ENCODE peak calls at places on chromosomes 12 and 14, in seven cellular contexts. R, G, H, K, J, S and M are unnamed samples.

GRCh38 chr12:114685869-114686268 is 1.9 kb upstream of the TBX3 start:
- DNase-seq in G (peak), S (peak), H (no peak), K (no peak), R (no peak), J (no peak), M (no peak)

GRCh38 chr12:43579240-43579639 is 27.2 kb upstream of the ADAMTS20 start:
- DNase-seq in S (no peak), G (peak), R (no peak), K (no peak), J (no peak), H (no peak), M (no peak)

GRCh38 chr14:69059658-69060648 is 80.9 kb upstream of the ACTN1 start:
- DNase-seq in H (no peak), G (peak), R (no peak), K (peak), S (no peak), J (no peak), M (peak)

GRCh38 chr12:4909397-4909733 is 340 bp upstream of the KCNA1 start:
- DNase-seq in J (no peak), R (no peak), K (no peak), G (no peak), H (no peak), S (peak), M (no peak)

GRCh38 chr12:613996-614726 is 49.1 kb downstream of the NINJ2 start:
- DNase-seq in G (no peak), S (peak), R (peak), J (peak), K (no peak), H (peak), M (no peak)

GRCh38 chr12:54592316-54592715 is 3.9 kb upstream of the PPP1R1A start:
- DNase-seq in G (peak), R (no peak), H (no peak), K (peak), S (no peak), J (no peak), M (no peak)

GRCh38 chr14:81402123-81402495 is 2.0 kb upstream of the STON2 start:
- DNase-seq in J (no peak), K (peak), S (no peak), G (peak), H (no peak), R (no peak), M (no peak)

GRCh38 chr14:79074501-79074900 is 904.3 kb downstream of the NRXN3 start:
- DNase-seq in S (no peak), K (no peak), G (no peak), J (no peak), R (no peak), H (no peak), M (no peak)

GRCh38 chr12:122345042-122345441 is 77.4 kb downstream of the CLIP1 start:
- DNase-seq in J (no peak), G (no peak), R (no peak), S (no peak), H (no peak), K (no peak), M (no peak)

GRCh38 chr12:53995311-53996187 is 4.4 kb upstream of the HOXC9 start:
- DNase-seq in K (peak), J (no peak), S (no peak), H (peak), R (no peak), G (no peak), M (no peak)

GRCh38 chr14:37709419-37710195 is 114.2 kb downstream of the TTC6 start:
- DNase-seq in S (no peak), K (peak), J (no peak), G (peak), H (no peak), R (peak), M (no peak)

GRCh38 chr14:33855672-33856071 is 95.2 kb downstream of the EGLN3 start:
- DNase-seq in J (no peak), R (no peak), H (no peak), K (no peak), G (no peak), S (no peak), M (no peak)

GRCh38 chr12:124422570-124423523 is 128.0 kb downstream of the RFLNA start:
- DNase-seq in G (peak), R (peak), S (no peak), K (peak), J (no peak), H (no peak), M (peak)

GRCh38 chr12:64085996-64086395 is 136.1 kb downstream of the KICS2 start:
- DNase-seq in K (peak), J (no peak), H (no peak), R (no peak), S (no peak), G (peak), M (no peak)

GRCh38 chr14:22847661-22848341 is 11.4 kb downstream of the MMP14 start:
- DNase-seq in S (peak), H (no peak), J (no peak), G (peak), K (peak), R (no peak), M (no peak)

DNA sequence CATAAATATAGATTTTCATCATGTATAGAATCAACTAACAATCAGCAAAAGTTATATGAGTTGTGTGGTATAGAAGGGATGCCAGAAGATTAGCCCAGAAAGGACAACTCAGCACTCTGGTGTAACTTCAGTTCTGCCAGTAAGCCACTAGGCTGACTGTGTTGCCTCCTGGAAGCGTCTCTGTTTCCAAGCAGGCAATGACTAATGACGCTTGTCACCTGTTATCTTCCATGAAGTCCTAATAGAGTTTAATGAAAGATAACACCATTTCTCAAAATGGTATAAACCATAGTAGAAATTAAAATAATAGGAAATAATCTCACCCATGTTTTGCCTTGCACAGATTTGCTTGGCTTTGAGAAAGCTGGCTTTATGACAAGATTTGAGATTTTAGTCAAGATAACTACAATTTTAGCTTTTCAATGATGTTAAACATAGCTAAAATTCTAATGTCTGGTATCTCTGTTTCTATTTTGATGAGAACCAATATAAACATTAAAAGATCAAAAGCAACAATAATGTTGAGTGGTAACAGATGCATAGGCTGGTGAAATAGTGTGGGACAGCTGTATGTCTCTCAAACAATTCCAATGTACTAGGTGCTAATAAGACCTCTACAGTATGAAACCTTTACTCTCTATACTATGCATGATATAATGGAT is 9.0 kb upstream of the RNU6-7 start:
- DNase-seq in G (no peak), R (no peak), J (no peak), S (no peak), K (no peak), H (no peak), M (no peak)
- TF ChIP-seq CTCF in G (no peak), R (no peak), J (no peak), S (no peak), K (no peak), H (no peak), M (no peak)

DNA sequence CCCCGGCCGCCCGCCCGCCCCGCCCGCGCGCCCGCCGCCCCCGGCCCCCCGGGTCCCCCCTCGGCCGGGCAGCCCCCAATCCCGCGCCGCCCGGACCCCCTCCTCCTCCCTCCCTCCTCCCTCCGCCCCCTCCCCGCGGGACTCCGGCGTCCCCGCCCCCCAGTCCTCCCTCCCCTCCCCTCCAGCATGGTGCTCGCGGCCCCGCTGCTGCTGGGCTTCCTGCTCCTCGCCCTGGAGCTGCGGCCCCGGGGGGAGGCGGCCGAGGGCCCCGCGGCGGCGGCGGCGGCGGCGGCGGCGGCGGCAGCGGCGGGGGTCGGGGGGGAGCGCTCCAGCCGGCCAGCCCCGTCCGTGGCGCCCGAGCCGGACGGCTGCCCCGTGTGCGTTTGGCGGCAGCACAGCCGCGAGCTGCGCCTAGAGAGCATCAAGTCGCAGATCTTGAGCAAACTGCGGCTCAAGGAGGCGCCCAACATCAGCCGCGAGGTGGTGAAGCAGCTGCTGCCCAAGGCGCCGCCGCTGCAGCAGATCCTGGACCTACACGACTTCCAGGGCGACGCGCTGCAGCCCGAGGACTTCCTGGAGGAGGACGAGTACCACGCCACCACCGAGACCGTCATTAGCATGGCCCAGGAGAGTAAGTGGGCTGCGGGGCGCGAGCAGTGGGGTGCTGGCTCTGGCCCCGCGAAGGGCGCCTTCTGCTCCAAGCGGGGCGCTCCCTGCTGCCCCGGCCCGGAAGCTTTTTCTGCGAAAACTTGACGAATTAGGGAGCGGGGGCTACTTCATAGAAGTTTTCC is 404 bp downstream of the GDF11 start:
- DNase-seq in G (peak), K (peak), H (peak), S (peak), J (peak), R (no peak), M (no peak)
- H3K4me3 ChIP-seq in G (peak), K (peak), H (peak), S (peak), J (peak), R (peak), M (peak)

GRCh38 chr12:79364197-79364596 is 326.6 kb downstream of the PAWR start:
- DNase-seq in G (no peak), S (no peak), H (peak), J (no peak), K (no peak), R (no peak), M (no peak)

GRCh38 chr12:79360936-79361335 is 329.8 kb downstream of the PAWR start:
- DNase-seq in G (no peak), K (no peak), R (no peak), H (no peak), S (no peak), J (no peak), M (peak)

GRCh38 chr12:79360269-79360668 is 330.5 kb downstream of the PAWR start:
- DNase-seq in J (no peak), G (no peak), H (no peak), R (no peak), S (no peak), K (no peak), M (no peak)

DNA sequence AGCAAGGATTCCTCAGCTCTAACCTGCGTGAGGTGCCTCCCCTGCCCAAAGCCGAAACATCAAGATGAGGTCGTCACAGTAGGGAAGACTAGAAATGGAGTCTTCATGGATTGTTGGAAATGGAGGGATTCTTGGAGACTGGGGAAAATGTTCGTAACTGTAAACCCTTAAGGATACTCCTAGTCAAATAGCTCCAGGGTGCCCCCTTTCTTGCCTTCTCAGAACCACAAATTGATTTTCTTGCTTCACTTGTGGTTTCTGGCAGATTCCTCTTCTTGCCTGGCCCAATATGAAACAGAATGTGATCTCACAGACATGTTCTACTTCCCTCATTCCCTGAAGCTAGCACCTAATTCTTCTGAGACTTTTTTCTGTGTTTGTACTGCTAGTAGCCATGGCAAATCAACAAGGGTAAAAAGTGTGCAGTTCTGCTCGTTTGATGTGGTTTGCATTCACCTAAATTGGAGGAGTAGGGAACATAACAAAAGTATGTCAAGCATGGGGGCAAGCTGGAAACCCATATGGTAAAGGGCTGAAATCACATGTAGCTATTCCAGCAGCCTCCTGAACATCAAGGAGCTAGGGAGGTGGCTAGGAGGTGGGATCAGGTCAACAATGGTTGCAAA is 331.9 kb downstream of the PAWR start:
- DNase-seq in G (no peak), H (no peak), R (no peak), K (peak), J (no peak), S (no peak), M (no peak)
- TF ChIP-seq CTCF in G (no peak), H (no peak), R (no peak), K (no peak), J (no peak), S (no peak), M (no peak)

DNA sequence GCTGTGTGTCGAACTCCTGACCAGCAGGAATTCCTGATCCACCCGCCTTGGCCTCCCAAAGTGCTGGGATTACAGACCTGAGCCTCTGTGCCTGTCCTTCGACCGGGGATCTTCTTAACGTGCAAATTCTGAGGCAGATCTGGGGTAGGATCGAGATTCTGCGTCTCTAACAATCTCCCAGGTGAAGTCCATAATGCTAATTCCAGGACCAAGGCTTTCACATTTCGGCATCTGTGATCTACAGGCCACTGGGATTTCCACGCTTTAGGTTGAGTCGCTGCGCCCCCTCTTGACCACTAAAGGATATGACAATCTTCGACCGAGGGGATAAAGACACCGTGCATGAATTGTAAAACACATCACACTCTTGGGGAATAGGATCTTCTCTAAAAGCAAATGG is 24.8 kb downstream of the FOS start:
- DNase-seq in S (peak), R (peak), K (peak), J (peak), G (peak), H (peak), M (no peak)
- H3K4me3 ChIP-seq in S (no peak), R (peak), K (no peak), J (no peak), G (no peak), H (no peak), M (no peak)

GRCh38 chr12:28998662-28999120 is 150.4 kb upstream of the FAR2 start:
- DNase-seq in H (peak), K (peak), G (peak), S (peak), R (peak), J (no peak), M (no peak)
- TF ChIP-seq CTCF in H (peak), K (peak), G (peak), S (peak), R (peak), J (no peak), M (peak)

GRCh38 chr12:13114251-13115052 is 11.0 kb upstream of the GSG1 start:
- DNase-seq in J (no peak), R (no peak), H (no peak), S (peak), K (no peak), G (no peak), M (peak)
- H3K4me3 ChIP-seq in J (no peak), R (no peak), H (no peak), S (peak), K (no peak), G (no peak), M (peak)

DNA sequence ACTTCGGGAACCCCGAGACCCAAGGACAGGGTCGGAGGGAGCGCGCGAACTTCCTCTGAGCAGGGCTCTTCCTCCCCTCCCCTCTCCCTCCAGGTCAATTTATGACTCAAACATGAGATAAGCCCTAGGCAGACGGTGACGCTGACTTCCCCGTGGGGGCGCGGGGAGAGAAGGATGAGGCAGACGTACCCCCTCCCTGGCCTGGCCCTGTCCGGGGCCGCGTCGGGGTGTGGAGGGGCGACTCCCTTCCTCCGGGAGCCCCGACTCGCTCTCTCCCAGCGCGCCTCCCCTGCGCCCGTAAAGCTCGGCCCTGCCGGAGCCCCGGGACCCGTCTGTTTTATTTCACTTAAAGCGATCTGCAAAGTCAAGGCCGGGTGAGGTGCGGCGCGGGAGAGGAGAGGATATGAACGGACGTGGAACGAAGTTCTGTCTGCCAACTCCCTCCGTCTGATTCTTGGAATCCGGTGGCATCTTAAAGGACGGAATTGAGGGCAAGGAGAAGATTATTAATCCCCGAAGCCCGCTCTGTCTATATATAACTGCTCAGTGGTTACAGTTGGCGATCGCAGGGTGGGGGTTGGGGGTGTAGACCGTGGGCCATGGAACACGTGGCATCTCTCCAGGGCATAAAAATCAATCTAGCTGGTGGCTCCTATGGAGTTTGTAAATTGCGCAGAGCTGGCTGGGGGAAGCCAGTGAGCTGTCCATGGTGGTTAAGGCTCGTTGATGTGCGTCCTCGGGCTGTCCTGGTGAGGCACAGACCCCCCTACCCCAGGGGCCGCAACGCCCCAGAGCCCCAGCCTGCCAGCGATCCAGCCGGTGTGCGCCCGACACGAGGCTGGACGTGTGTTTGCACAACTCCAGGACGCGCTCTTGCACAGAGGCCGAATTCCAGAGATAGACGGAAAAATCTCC is 2.9 kb upstream of the PTHLH start:
- DNase-seq in J (no peak), K (peak), G (peak), S (peak), H (peak), R (no peak), M (no peak)
- TF ChIP-seq CTCF in J (no peak), K (no peak), G (no peak), S (no peak), H (no peak), R (no peak), M (no peak)

GRCh38 chr12:116319316-116319715 is 41.8 kb upstream of the MED13L start:
- DNase-seq in G (peak), H (no peak), S (no peak), J (no peak), K (peak), R (no peak), M (no peak)
- H3K4me3 ChIP-seq in G (peak), H (no peak), S (no peak), J (no peak), K (peak), R (no peak), M (no peak)

DNA sequence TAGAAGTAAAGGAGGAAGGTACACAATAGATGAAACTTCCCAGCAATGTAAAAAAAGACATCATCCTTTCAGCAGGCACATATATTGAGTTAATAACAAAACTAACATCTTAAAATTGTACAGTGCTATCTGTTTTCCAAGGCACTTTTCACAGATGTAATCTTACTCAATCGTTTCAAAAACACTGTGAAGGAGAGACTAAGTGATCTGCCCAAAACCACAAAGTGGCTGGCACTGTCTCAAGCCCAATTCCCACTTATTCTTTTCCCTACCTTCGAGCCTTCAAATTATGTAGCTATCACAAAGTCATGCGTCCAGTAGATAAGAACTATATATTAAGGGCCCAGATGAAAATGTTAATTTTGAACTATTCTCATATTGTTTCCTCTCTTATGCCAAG is 193.6 kb upstream of the RASSF8 start:
- DNase-seq in H (no peak), K (peak), G (no peak), R (no peak), S (no peak), J (no peak), M (no peak)
- TF ChIP-seq CTCF in H (no peak), K (no peak), G (no peak), R (no peak), S (no peak), J (no peak), M (no peak)